ENCODE peak calls at places on chromosomes 12 and 14, in four cellular contexts. L is keratinocyte, S is endothelial cell of umbilical vein, V is mesenchymal stem cell. U is an unnamed sample. For H3K4me1, the result is how much of the 10 kb centered on the place peaks cover.

GRCh38 chr12:48219635-48220034 is 16.5 kb upstream of the OR10AD1 start:
- DNase-seq in L (no peak), S (no peak), V (no peak), U (no peak)

GRCh38 chr12:40105265-40105514 is 691 bp downstream of the SLC2A13 start:
- DNase-seq in L (no peak), S (no peak), V (no peak), U (no peak)

GRCh38 chr14:31947076-31947475 is 130.0 kb upstream of the ARHGAP5 start:
- DNase-seq in L (no peak), S (no peak), V (no peak), U (no peak)

GRCh38 chr12:112969547-112970306 is 8.6 kb upstream of the OAS2 start:
- DNase-seq in L (no peak), S (no peak), V (no peak), U (no peak)

GRCh38 chr12:47114481-47114892 is 34.7 kb upstream of the AMIGO2 start:
- DNase-seq in L (no peak), S (no peak), V (no peak), U (peak)

GRCh38 chr12:117045175-117045997 is 53.8 kb downstream of the TESC start:
- DNase-seq in L (no peak), S (no peak), V (no peak), U (no peak)

GRCh38 chr12:107990325-107990724 is 138.8 kb upstream of the WSCD2 start:
- DNase-seq in L (no peak), S (peak), V (no peak), U (peak)

GRCh38 chr12:126874427-126875026 is 1392.4 kb upstream of the TMEM132C start:
- DNase-seq in L (no peak), S (no peak), V (no peak), U (peak)

GRCh38 chr14:65206448-65207096 is 104.3 kb upstream of the MAX start:
- DNase-seq in L (no peak), S (no peak), V (peak), U (peak)

GRCh38 chr14:106518054-106518943 is 991.9 kb downstream of the TMEM121 start:
- DNase-seq in L (no peak), S (no peak), V (no peak), U (no peak)

GRCh38 chr14:77026166-77026929 is 2.2 kb downstream of the IRF2BPL start:
- DNase-seq in L (no peak), S (peak), V (peak), U (peak)

GRCh38 chr12:120061815-120062214 is 54.7 kb downstream of the RAB35 start:
- DNase-seq in L (no peak), S (no peak), V (no peak), U (no peak)

GRCh38 chr12:3489057-3489456 is 1.9 kb upstream of the PRMT8 start:
- DNase-seq in L (peak), S (no peak), V (no peak), U (peak)

GRCh38 chr12:59629890-59630289 is 34.1 kb downstream of the SLC16A7 start:
- DNase-seq in L (no peak), S (no peak), V (no peak), U (no peak)

GRCh38 chr12:132430838-132431826 is 58.8 kb upstream of the FBRSL1 start:
- DNase-seq in L (no peak), S (no peak), V (no peak), U (no peak)

GRCh38 chr14:91897121-91897701 is 29.9 kb upstream of the TC2N start:
- DNase-seq in L (no peak), S (peak), V (peak), U (peak)

GRCh38 chr12:1131811-1132224 is 140.8 kb downstream of the ERC1 start:
- DNase-seq in L (no peak), S (no peak), V (no peak), U (no peak)

GRCh38 chr14:88380405-88380804 is 5.1 kb upstream of the SPATA7 start:
- DNase-seq in L (no peak), S (no peak), V (no peak), U (peak)

GRCh38 chr12:124700810-124701594 is 133.6 kb upstream of the NCOR2 start:
- DNase-seq in L (no peak), S (peak), V (no peak), U (peak)
- H3K4me1 ChIP-seq in L (under half), S (under half), V (under half), U (under half)

DNA sequence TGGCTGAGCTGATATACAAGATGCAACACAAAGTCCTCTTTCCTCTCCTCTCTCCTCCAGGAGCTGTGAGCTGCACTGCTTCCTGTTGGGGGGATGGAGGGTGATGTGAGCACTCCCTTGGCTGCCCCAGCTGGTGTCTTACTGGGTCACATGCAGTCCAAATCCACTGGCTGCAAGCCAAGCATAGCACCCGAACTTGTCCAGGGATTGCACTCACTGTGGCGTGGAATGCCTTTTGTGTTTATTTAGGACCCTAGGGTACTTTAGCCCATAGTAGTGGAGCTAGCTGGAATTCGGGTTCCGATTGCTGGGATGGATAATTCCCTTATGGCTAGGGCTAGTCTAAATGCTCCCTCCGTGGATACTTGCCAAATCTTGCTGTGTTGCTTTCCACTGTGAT is 424.9 kb upstream of the SYT1 start:
- DNase-seq in L (no peak), S (no peak), V (no peak), U (no peak)
- H3K9ac ChIP-seq in L (no peak), S (no peak), V (no peak), U (no peak)

GRCh38 chr12:62520361-62520760 is 53.7 kb downstream of the MON2 start:
- DNase-seq in L (no peak), S (no peak), V (no peak), U (no peak)
- H3K4me3 ChIP-seq in L (no peak), S (no peak), V (no peak), U (no peak)

GRCh38 chr12:50523772-50524171 is 19.0 kb downstream of the DIP2B start:
- DNase-seq in L (no peak), S (no peak), V (no peak), U (no peak)

GRCh38 chr12:50518129-50518528 is 13.3 kb downstream of the DIP2B start:
- DNase-seq in L (no peak), S (no peak), V (no peak), U (no peak)

GRCh38 chr12:50517456-50518048 is 12.8 kb downstream of the DIP2B start:
- DNase-seq in L (no peak), S (peak), V (peak), U (peak)

GRCh38 chr12:50520808-50521207 is 16.0 kb downstream of the DIP2B start:
- DNase-seq in L (no peak), S (peak), V (no peak), U (no peak)

DNA sequence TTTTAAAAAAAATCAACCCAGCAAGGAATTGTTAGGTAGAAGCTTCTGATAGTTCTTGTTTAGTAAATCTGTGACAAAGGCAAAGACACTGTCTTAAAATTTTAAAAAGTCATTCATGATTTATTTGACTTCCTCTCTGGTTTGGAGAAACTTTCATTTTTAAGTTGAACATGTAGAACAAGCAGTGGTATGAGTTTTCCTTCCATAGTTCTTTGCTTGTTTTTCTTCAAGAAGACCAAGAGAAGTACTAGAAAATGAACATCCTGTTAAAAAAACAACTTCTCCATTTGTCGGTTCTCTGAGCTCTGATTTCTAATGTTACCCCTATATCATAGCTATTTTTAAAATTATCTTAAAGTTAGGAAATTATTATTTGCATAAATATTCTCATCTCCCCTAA is 15.6 kb downstream of the DIP2B start:
- DNase-seq in L (no peak), S (no peak), V (no peak), U (no peak)
- H3K4me1 ChIP-seq in L (under half), S (under half), V (under half), U (under half)

GRCh38 chr14:35337074-35337556 is 44.9 kb downstream of the PSMA6 start:
- DNase-seq in L (no peak), S (no peak), V (no peak), U (no peak)

GRCh38 chr14:35336171-35337073 is 44.2 kb downstream of the PSMA6 start:
- DNase-seq in L (no peak), S (peak), V (peak), U (no peak)

GRCh38 chr14:35333797-35334743 is 41.9 kb downstream of the PSMA6 start:
- DNase-seq in L (no peak), S (no peak), V (no peak), U (no peak)

GRCh38 chr14:35337557-35338255 is 45.5 kb downstream of the PSMA6 start:
- DNase-seq in L (no peak), S (no peak), V (no peak), U (no peak)

DNA sequence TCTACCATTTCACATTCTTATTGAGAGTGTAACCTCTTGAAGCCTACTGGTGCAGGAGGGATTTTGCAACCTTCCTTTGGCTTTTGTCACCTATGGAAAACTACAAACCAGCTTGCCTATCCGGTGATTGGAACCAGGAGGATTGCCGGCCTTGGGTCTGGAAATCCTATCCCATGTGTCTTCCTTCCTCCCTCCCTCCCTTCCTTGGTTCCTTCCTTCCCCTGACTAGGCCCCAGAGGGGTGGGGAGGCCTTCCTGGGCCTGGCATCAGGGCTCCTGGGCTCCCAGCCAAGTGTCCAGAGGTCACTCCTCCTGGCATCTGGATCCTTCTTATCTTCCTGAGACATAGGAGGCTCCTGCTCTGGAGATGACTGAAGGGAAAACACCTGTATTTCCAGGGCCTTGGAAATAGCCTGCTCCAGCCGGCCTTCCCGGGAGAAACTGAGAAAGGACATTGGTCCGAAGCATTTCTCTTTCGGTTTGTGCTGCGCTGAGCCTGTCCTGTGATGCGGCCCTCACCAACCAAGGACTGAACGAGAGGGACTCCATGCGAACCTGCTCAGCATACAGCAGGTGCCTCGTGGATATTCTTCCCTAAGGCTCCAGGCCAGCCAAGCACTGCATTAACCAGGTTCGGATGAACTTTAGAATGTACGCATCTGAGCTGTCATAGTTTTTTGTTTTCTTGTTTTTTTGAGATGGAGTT is 43.4 kb downstream of the PSMA6 start:
- DNase-seq in L (no peak), S (peak), V (peak), U (no peak)
- H3K9ac ChIP-seq in L (no peak), S (no peak), V (peak), U (peak)

GRCh38 chr12:9113296-9113986 is 2.3 kb downstream of the A2M start:
- DNase-seq in L (no peak), S (no peak), V (no peak), U (no peak)
- H3K4me3 ChIP-seq in L (no peak), S (no peak), V (no peak), U (peak)

DNA sequence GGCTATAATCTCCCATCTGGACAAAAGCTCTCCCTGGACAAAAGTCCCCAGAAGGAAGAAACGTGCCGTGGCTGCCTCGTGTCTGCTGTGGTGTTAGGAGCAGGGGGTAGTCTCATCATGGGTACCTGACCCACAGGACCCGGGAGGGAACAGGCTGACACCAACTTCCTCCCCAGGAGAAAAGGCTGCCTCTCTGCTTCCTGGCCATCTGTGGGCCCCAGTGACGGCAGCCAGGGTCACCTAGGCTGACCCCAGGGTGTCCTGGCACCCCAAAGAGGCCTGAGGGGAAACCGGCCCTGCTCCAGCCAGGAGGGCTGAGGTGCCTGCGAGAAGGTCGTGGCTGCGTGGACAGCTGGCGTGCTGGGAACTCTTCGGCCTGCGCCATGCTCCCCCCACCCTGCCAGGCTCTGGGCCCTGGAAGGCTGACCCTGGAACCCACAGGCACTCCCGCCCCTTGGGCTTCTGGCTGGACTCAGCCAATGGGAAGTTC is 133.9 kb downstream of the RFLNA start:
- DNase-seq in L (no peak), S (no peak), V (no peak), U (no peak)
- H3K4me1 ChIP-seq in L (under half), S (under half), V (half or more), U (under half)

DNA sequence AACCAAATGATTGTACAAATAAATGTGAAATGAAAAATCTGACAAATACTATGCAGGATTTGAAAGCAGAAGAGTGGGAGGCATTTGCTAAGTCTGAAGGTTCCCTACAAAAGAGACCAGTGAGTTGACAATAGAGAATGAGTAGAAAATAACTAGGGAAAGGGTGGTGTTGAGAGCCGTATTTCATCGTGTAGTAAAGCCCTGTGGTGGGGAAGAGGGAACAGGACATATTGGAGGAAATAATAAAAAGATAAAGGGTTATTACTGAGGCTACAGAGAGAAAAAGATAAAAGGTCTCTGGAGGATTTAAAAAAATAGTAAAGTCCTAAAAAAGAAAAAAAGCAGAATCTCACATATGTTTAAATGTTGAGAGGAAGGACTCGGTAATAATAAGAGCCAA is 268.8 kb downstream of the DUSP6 start:
- DNase-seq in L (no peak), S (no peak), V (no peak), U (no peak)
- H3K9ac ChIP-seq in L (no peak), S (no peak), V (no peak), U (no peak)

DNA sequence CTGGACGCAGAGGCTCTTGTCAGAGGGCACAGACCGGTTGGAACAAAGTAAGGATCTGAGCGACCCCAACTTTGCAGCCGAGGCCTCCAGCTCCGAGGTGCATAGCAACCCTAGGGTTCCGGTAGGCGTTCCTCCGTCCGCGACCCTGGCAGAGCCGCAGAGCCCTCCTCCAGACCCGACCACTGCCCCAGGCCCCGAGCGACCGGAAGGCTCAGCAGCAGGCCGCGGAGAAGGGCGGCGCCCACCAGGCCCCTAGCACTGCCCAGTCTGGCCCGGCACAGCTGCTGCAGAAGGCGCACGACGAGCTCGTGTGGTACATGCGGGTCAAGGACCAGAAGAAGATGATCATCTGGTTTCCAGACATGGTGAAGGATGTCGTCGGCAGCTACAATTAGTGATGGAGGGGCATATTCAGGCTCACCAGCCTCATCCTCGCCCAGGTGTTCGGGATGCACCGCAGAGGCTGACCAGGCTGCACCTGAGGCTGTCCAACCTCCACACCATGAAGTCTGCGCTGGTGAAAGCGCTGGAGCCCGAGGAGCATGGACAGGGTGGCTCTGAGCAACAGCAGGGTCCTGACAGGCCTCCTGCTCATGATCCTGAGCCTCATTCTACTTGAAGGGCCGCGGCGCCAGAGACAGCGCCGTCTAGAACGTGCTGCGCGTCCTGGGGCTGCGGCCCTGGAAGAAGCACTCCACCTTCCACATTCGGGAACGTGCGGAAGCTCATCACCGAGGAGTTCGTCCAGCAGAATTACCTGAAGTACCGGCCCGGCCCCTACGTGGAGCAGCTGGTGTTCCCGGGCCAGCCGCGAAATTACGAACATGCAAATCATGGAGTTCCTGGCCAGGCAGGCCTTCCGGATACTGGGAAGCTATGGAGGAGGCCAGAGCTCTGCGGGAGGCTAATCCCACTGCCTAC is 24.5 kb downstream of the CAPS2 start:
- DNase-seq in L (no peak), S (no peak), V (no peak), U (no peak)
- H3K4me3 ChIP-seq in L (no peak), S (no peak), V (no peak), U (no peak)

GRCh38 chr14:32980887-32981501 is 42.3 kb downstream of the NPAS3 start:
- DNase-seq in L (no peak), S (no peak), V (no peak), U (no peak)
- H3K4me1 ChIP-seq in L (under half), S (under half), V (under half), U (under half)

U was measured in adipocyte.